ENCODE peak calls at places on chromosomes 13 and 19, in seven cellular contexts. Z is ascending aorta, L is neural progenitor cell, D is right atrium auricular region, P is thoracic aorta, F is mesenchymal stem cell, A is aorta. Q is an unnamed sample.

GRCh38 chr13:36921902-36922301 is 1.9 kb upstream of the SMAD9 start:
- DNase-seq in Z (no peak), L (no peak), D (no peak), P (no peak), F (no peak), A (no peak), Q (no peak)

GRCh38 chr19:32708457-32708856 is 11.1 kb upstream of the TDRD12 start:
- DNase-seq in Z (no peak), L (no peak), D (no peak), P (no peak), F (no peak), A (no peak), Q (no peak)

GRCh38 chr13:112143753-112144615 is 77.0 kb downstream of the SOX1 start:
- DNase-seq in Z (no peak), L (no peak), D (no peak), P (no peak), F (no peak), A (no peak), Q (no peak)

GRCh38 chr19:47257411-47258169 is 1.3 kb downstream of the CCDC9 start:
- DNase-seq in Z (peak; percentile 79), L (no peak), D (no peak), P (no peak), F (no peak), A (peak; percentile 73), Q (no peak)

GRCh38 chr13:28340272-28340793 is 154.6 kb downstream of the FLT1 start:
- DNase-seq in Z (no peak), L (no peak), D (no peak), P (no peak), F (peak; percentile 31), A (no peak), Q (peak; percentile 67)

GRCh38 chr19:10295305-10295846 is 5.6 kb downstream of the ICAM5 start:
- DNase-seq in Z (no peak), L (peak; percentile 46), D (no peak), P (no peak), F (no peak), A (peak; percentile 65), Q (peak; percentile 46)

GRCh38 chr13:33351324-33351723 is 65.8 kb upstream of the STARD13 start:
- DNase-seq in Z (no peak), L (no peak), D (no peak), P (no peak), F (peak; percentile 67), A (no peak), Q (peak; percentile 74)

GRCh38 chr13:106349080-106349841 is 186.2 kb downstream of the EFNB2 start:
- DNase-seq in Z (no peak), L (peak; percentile 71), D (peak; percentile 69), P (no peak), F (peak; percentile 32), A (no peak), Q (no peak)

GRCh38 chr19:16527971-16528521 is 14.2 kb downstream of the CHERP start:
- DNase-seq in Z (no peak), L (peak; percentile 36), D (no peak), P (no peak), F (peak; percentile 18), A (no peak), Q (peak; percentile 34)

GRCh38 chr19:41531438-41532311 is 44.3 kb upstream of the CEACAM21 start:
- DNase-seq in Z (peak; percentile 85), L (no peak), D (peak; percentile 89), P (peak; percentile 22), F (peak; percentile 5), A (peak; percentile 83), Q (peak; percentile 95)

GRCh38 chr19:55654833-55655647 is at the start of gene U2AF2:
- DNase-seq in Z (peak; percentile 97), L (peak; percentile 96), D (peak; percentile 94), P (peak; percentile 79), F (peak; percentile 80), A (peak; percentile 97), Q (peak; percentile 95)

GRCh38 chr13:78638216-78638615 is 20.7 kb downstream of the OBI1 start:
- DNase-seq in Z (no peak), L (no peak), D (no peak), P (no peak), F (no peak), A (no peak), Q (no peak)

GRCh38 chr13:34044660-34045080 is 226.7 kb downstream of the RFC3 start:
- DNase-seq in Z (no peak), L (no peak), D (no peak), P (no peak), F (peak; percentile 61), A (no peak), Q (peak; percentile 80)

GRCh38 chr19:36605839-36606478 is 846 bp downstream of the ZNF382 start:
- DNase-seq in Z (no peak), L (no peak), D (no peak), P (no peak), F (no peak), A (no peak), Q (no peak)

GRCh38 chr13:94612050-94612449 is 10.4 kb downstream of the GPR180 start:
- DNase-seq in Z (no peak), L (no peak), D (no peak), P (no peak), F (no peak), A (no peak), Q (no peak)

GRCh38 chr19:37763488-37763887 is 15.9 kb downstream of the ZNF573 start:
- DNase-seq in Z (no peak), L (no peak), D (no peak), P (no peak), F (no peak), A (no peak), Q (peak; percentile 64)

DNA sequence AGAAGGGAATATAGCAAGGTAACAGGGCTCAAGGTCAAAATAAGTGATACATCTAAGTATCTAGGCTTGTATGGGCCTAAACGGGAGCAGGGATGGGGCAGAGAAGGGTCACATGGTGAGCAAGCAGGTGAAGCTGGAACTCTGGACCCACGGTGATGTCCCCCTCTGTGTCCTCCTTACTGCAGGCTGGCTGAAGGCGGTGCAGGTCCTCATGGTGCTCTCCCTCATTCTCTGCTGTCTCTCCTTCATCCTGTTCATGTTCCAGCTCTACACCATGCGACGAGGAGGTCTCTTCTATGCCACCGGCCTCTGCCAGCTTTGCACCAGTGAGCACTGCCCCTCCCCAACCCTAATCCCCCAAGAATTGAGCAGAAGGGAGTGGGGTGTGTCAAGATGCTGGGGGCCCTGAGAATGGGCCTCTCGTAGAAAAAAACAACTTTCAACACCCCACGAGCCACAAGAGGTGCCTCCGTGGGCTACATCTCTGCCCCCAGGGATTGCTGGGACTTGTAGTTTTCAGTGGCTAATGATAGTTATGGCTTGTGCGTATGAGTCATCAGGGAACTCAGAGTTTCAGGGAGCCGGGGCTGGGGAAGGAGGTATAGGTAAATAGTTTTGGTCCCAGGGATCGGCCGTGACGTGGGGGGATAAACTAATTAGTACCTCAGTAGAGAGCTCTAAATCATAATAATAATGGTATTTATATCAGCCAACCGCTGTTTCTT is 4.0 kb downstream of the EMP3 start:
- DNase-seq in Z (no peak), L (no peak), D (no peak), P (no peak), F (peak; percentile 77), A (no peak), Q (peak; percentile 84)
- H3K4me1 ChIP-seq in Z (no peaks in the 10 kb centered on the region), L (peaks cover 8% of the 10 kb centered on the region), D (peaks cover 62% of the 10 kb centered on the region), P (peaks cover 14% of the 10 kb centered on the region), F (peaks cover 36% of the 10 kb centered on the region), A (no peaks in the 10 kb centered on the region), Q (peaks cover 46% of the 10 kb centered on the region)

DNA sequence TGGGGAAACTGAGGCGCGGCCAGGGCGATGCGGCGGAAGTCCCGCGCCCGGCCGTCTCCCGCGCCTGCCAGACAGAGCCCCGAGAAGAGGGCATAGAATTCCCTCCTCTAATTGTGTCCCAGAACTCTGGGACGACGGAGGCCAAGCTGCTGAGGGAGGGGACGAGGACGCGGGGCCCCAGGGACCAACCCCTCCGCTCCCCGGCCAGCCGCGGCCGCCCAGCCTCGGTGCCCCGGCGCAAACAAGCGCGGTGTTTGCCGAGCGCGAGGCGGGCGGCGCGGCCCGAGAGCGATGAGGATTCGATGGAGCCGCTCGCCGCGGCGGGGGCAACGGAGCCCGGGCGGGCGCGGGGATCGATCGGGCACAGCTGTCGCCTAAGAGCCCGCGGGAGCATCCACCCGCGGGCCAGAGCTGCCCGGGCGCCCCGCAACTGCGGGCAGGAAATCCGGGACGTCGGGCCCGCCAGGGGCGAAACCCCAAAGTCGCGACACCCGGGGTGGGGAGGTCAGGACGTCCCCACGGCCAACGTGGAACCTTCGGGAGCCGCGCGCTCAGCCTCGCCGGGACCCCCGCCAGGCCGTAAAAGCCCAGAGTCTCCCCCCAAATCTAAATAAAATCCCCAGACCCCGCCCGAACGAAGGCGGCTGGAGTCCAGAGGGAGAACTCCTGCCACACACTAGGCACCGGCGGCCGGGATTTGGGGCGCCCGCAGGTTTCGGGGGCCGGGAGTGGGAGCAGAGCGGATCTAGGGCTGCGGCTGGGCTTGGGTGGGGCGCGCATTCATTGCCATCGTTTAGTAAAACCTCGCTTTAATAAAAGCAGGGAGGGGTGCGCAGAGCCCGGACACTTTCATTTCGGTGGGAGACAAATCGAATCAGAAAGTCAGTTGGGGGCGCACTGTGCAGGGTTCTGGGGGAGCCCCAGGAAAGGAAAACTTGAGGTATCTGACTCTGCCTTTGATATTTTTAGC is 3.6 kb upstream of the ONECUT3 start:
- DNase-seq in Z (no peak), L (peak; percentile 63), D (no peak), P (no peak), F (no peak), A (no peak), Q (no peak)
- H3K4me1 ChIP-seq in Z (peaks cover 9% of the 10 kb centered on the region), L (peaks cover 26% of the 10 kb centered on the region), D (peaks cover 30% of the 10 kb centered on the region), P (peaks cover 13% of the 10 kb centered on the region), F (peaks cover 48% of the 10 kb centered on the region), A (no peaks in the 10 kb centered on the region), Q (peaks cover 2% of the 10 kb centered on the region)

DNA sequence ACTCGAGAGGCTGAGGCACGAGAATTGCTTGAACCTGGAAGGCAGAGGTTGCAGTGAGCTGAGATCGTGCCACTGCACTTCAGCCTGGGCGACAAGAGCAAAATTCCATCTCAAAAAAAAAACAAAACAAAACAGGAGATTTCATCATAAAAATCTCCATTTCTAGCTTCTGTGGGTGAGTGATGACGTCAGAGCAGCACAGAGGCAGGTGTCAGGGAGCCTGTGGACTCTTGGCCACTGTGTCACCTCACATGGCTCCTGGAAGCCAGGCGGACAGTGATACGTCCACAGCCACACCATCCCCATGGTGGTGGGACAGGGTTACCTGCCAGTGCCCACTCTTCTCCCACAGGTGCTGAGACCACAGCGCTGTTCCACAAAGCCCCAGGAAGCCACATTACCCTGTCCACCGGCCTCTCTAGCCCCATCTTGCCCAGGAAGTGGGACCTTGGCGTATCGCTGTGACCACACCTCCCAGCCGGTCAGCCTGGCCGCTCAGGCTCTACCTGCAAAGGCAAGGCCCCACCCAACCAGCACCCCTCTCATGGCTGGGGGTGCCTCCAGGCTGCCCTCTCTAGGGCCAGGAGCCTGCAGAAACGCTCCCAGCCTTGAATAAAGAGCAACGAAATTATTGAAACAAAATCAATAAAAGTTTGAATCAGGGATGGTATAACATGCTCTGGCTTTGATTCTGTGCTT is 2.5 kb upstream of the FXYD3 start:
- DNase-seq in Z (no peak), L (no peak), D (no peak), P (no peak), F (no peak), A (no peak), Q (peak; percentile 12)
- H3K4me1 ChIP-seq in Z (peaks cover 4% of the 10 kb centered on the region), L (peaks cover 15% of the 10 kb centered on the region), D (peaks cover 12% of the 10 kb centered on the region), P (peaks cover 3% of the 10 kb centered on the region), F (no peaks in the 10 kb centered on the region), A (no peaks in the 10 kb centered on the region), Q (no peaks in the 10 kb centered on the region)

DNA sequence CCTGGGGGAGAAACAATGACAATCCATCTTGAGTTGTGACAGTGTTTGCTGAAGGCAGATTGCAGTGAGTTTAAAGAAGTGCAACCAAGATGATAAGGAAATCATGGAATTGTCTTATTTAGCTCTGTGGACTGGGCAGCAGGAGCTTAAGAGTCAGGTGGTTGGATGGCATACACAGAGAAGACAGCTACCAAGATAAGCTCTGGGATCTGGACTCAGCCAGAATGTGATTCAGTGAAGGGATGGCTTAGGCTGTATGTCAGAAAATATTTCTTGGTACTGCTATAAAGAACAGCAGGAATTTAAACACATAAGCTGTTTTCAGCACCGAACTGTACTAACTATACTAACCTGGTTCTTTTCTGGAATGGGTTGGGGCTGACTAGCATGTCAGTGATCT is 25.4 kb downstream of the B3GLCT start:
- DNase-seq in Z (no peak), L (no peak), D (no peak), P (no peak), F (no peak), A (no peak), Q (no peak)
- H3K4me1 ChIP-seq in Z (no peaks in the 10 kb centered on the region), L (peaks cover 15% of the 10 kb centered on the region), D (peaks cover 47% of the 10 kb centered on the region), P (no peaks in the 10 kb centered on the region), F (no peaks in the 10 kb centered on the region), A (no peaks in the 10 kb centered on the region), Q (peaks cover 8% of the 10 kb centered on the region)